ENCODE peak calls at places on chromosome 5, in seven cellular contexts. One of them, this sample, is unnamed.

GRCh38 chr5:79938468-79938867 is 52.6 kb downstream of the MTX3 start:
- DNase-seq in type B pancreatic cell: no peak
- DNase-seq in lower lobe of right lung: no peak
- DNase-seq in CD8-positive, alpha-beta T cell: peak
- DNase-seq in epithelial cell of esophagus: peak
- DNase-seq in cardiac fibroblast: no peak
- DNase-seq in esophagus squamous epithelium: no peak
- DNase-seq in this sample: no peak

GRCh38 chr5:142900926-142901325 is 130.7 kb downstream of the ARHGAP26 start:
- DNase-seq in epithelial cell of esophagus: peak
- DNase-seq in CD8-positive, alpha-beta T cell: no peak
- DNase-seq in esophagus squamous epithelium: no peak
- DNase-seq in type B pancreatic cell: no peak
- DNase-seq in lower lobe of right lung: no peak
- DNase-seq in cardiac fibroblast: peak
- DNase-seq in this sample: peak

GRCh38 chr5:159893020-159893695 is 23.1 kb upstream of the ADRA1B start:
- DNase-seq in esophagus squamous epithelium: no peak
- DNase-seq in CD8-positive, alpha-beta T cell: no peak
- DNase-seq in lower lobe of right lung: no peak
- DNase-seq in type B pancreatic cell: no peak
- DNase-seq in epithelial cell of esophagus: no peak
- DNase-seq in cardiac fibroblast: peak
- DNase-seq in this sample: no peak

GRCh38 chr5:149719666-149720065 is 10.4 kb upstream of the PPARGC1B start:
- DNase-seq in cardiac fibroblast: peak
- DNase-seq in CD8-positive, alpha-beta T cell: no peak
- DNase-seq in epithelial cell of esophagus: peak
- DNase-seq in lower lobe of right lung: no peak
- DNase-seq in type B pancreatic cell: no peak
- DNase-seq in esophagus squamous epithelium: no peak
- DNase-seq in this sample: no peak

GRCh38 chr5:23446436-23446835 is 61.0 kb upstream of the PRDM9 start:
- DNase-seq in epithelial cell of esophagus: peak
- DNase-seq in CD8-positive, alpha-beta T cell: no peak
- DNase-seq in cardiac fibroblast: peak
- DNase-seq in type B pancreatic cell: no peak
- DNase-seq in esophagus squamous epithelium: no peak
- DNase-seq in lower lobe of right lung: no peak
- DNase-seq in this sample: no peak

GRCh38 chr5:83740741-83741140 is 20.1 kb upstream of the HAPLN1 start:
- DNase-seq in cardiac fibroblast: no peak
- DNase-seq in CD8-positive, alpha-beta T cell: no peak
- DNase-seq in epithelial cell of esophagus: no peak
- DNase-seq in type B pancreatic cell: no peak
- DNase-seq in lower lobe of right lung: no peak
- DNase-seq in esophagus squamous epithelium: no peak
- DNase-seq in this sample: no peak

GRCh38 chr5:137344723-137345322 is 154.3 kb downstream of the SPOCK1 start:
- DNase-seq in cardiac fibroblast: peak
- DNase-seq in CD8-positive, alpha-beta T cell: no peak
- DNase-seq in esophagus squamous epithelium: no peak
- DNase-seq in lower lobe of right lung: no peak
- DNase-seq in type B pancreatic cell: no peak
- DNase-seq in epithelial cell of esophagus: peak
- DNase-seq in this sample: peak

GRCh38 chr5:79771387-79771786 is 81.8 kb downstream of the CMYA5 start:
- DNase-seq in type B pancreatic cell: no peak
- DNase-seq in CD8-positive, alpha-beta T cell: no peak
- DNase-seq in esophagus squamous epithelium: no peak
- DNase-seq in cardiac fibroblast: no peak
- DNase-seq in epithelial cell of esophagus: no peak
- DNase-seq in lower lobe of right lung: no peak
- DNase-seq in this sample: peak

GRCh38 chr5:8615142-8615858 is 746.4 kb downstream of the MTRR start:
- DNase-seq in epithelial cell of esophagus: peak
- DNase-seq in cardiac fibroblast: no peak
- DNase-seq in esophagus squamous epithelium: no peak
- DNase-seq in CD8-positive, alpha-beta T cell: no peak
- DNase-seq in lower lobe of right lung: no peak
- DNase-seq in type B pancreatic cell: no peak
- DNase-seq in this sample: no peak

GRCh38 chr5:174187481-174187880 is 142.0 kb downstream of the NSG2 start:
- DNase-seq in cardiac fibroblast: no peak
- DNase-seq in epithelial cell of esophagus: no peak
- DNase-seq in CD8-positive, alpha-beta T cell: no peak
- DNase-seq in esophagus squamous epithelium: no peak
- DNase-seq in lower lobe of right lung: no peak
- DNase-seq in type B pancreatic cell: no peak
- DNase-seq in this sample: no peak

GRCh38 chr5:158351485-158352140 is 492.7 kb upstream of the CLINT1 start:
- DNase-seq in type B pancreatic cell: no peak
- DNase-seq in epithelial cell of esophagus: no peak
- DNase-seq in cardiac fibroblast: no peak
- DNase-seq in lower lobe of right lung: no peak
- DNase-seq in esophagus squamous epithelium: no peak
- DNase-seq in CD8-positive, alpha-beta T cell: no peak
- DNase-seq in this sample: no peak

GRCh38 chr5:65157906-65158603 is 323.7 kb downstream of the ADAMTS6 start:
- DNase-seq in epithelial cell of esophagus: peak
- DNase-seq in cardiac fibroblast: no peak
- DNase-seq in CD8-positive, alpha-beta T cell: no peak
- DNase-seq in type B pancreatic cell: no peak
- DNase-seq in esophagus squamous epithelium: no peak
- DNase-seq in lower lobe of right lung: no peak
- DNase-seq in this sample: no peak

GRCh38 chr5:18244309-18244708 is 610.0 kb downstream of the TAF11L14 start:
- DNase-seq in epithelial cell of esophagus: no peak
- DNase-seq in esophagus squamous epithelium: no peak
- DNase-seq in type B pancreatic cell: no peak
- DNase-seq in cardiac fibroblast: no peak
- DNase-seq in lower lobe of right lung: no peak
- DNase-seq in CD8-positive, alpha-beta T cell: no peak
- DNase-seq in this sample: no peak

GRCh38 chr5:148427370-148428042 is 43.7 kb downstream of the FBXO38 start:
- DNase-seq in lower lobe of right lung: no peak
- DNase-seq in CD8-positive, alpha-beta T cell: no peak
- DNase-seq in type B pancreatic cell: no peak
- DNase-seq in esophagus squamous epithelium: no peak
- DNase-seq in cardiac fibroblast: no peak
- DNase-seq in epithelial cell of esophagus: peak
- DNase-seq in this sample: no peak

GRCh38 chr5:16245249-16245648 is 65.7 kb upstream of the MARCHF11 start:
- DNase-seq in lower lobe of right lung: no peak
- DNase-seq in epithelial cell of esophagus: no peak
- DNase-seq in CD8-positive, alpha-beta T cell: no peak
- DNase-seq in esophagus squamous epithelium: no peak
- DNase-seq in type B pancreatic cell: no peak
- DNase-seq in cardiac fibroblast: no peak
- DNase-seq in this sample: no peak

GRCh38 chr5:62299097-62299496 is 6.9 kb upstream of the KIF2A start:
- DNase-seq in esophagus squamous epithelium: no peak
- DNase-seq in cardiac fibroblast: no peak
- DNase-seq in type B pancreatic cell: no peak
- DNase-seq in CD8-positive, alpha-beta T cell: no peak
- DNase-seq in epithelial cell of esophagus: peak
- DNase-seq in lower lobe of right lung: no peak
- DNase-seq in this sample: no peak

GRCh38 chr5:170538096-170538465 is 34.3 kb downstream of the KCNIP1 start:
- DNase-seq in epithelial cell of esophagus: no peak
- DNase-seq in esophagus squamous epithelium: no peak
- DNase-seq in CD8-positive, alpha-beta T cell: no peak
- DNase-seq in lower lobe of right lung: no peak
- DNase-seq in cardiac fibroblast: no peak
- DNase-seq in type B pancreatic cell: no peak
- DNase-seq in this sample: no peak

GRCh38 chr5:140868721-140869554 is at the start of gene PCDHA11:
- DNase-seq in epithelial cell of esophagus: peak
- DNase-seq in type B pancreatic cell: no peak
- DNase-seq in esophagus squamous epithelium: no peak
- DNase-seq in cardiac fibroblast: no peak
- DNase-seq in lower lobe of right lung: no peak
- DNase-seq in CD8-positive, alpha-beta T cell: no peak
- DNase-seq in this sample: no peak

GRCh38 chr5:60972225-60972624 is 27.2 kb downstream of the NDUFAF2 start:
- DNase-seq in lower lobe of right lung: no peak
- DNase-seq in cardiac fibroblast: no peak
- DNase-seq in epithelial cell of esophagus: peak
- DNase-seq in CD8-positive, alpha-beta T cell: no peak
- DNase-seq in type B pancreatic cell: no peak
- DNase-seq in esophagus squamous epithelium: no peak
- DNase-seq in this sample: no peak

GRCh38 chr5:151234476-151235238 is 10.8 kb upstream of the CCDC69 start:
- DNase-seq in lower lobe of right lung: peak
- DNase-seq in cardiac fibroblast: peak
- DNase-seq in CD8-positive, alpha-beta T cell: peak
- DNase-seq in epithelial cell of esophagus: no peak
- DNase-seq in esophagus squamous epithelium: no peak
- DNase-seq in type B pancreatic cell: no peak
- DNase-seq in this sample: peak

GRCh38 chr5:132718544-132719312 is 18.6 kb downstream of the KIF3A start:
- DNase-seq in esophagus squamous epithelium: no peak
- DNase-seq in epithelial cell of esophagus: no peak
- DNase-seq in CD8-positive, alpha-beta T cell: no peak
- DNase-seq in cardiac fibroblast: no peak
- DNase-seq in type B pancreatic cell: no peak
- DNase-seq in lower lobe of right lung: no peak
- DNase-seq in this sample: no peak

DNA sequence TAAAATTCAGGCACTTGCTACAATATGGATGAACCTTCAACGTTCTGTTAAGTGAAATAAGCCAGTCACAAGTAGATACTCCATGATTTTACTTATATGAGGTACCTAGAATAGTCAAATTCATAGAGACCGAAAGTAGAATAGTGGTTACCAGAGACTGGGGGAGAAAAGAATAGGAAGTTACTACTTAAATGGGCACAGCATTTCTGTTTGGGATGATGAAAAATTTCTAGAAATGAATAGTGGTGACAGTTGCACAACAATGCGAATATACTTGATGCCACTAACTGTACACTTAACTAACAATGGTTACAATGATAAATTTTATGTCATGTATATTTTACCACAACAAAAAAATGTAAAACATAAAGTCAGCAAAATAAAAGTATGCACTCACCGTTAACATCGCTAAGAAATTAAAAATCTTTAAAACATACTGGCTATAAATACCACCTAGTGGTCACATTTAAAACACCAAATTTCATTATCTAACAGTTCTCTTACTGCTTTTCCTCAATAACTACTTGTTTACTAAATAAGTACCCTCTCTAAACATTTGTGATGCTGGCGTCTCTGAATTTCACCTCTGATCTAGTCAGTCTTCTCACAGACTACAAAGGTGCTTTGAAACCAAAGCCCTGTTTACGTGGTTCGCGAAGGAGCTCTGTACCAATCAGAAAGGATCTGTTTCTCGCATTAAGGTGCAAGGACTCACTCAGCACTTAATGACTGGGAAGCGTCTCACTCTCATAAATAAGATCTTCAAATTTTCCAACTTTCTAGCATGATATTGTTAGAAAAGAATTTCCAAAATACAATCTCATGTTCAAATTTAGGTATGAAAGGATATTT is 22.7 kb downstream of the KIF3A start:
- DNase-seq in lower lobe of right lung: no peak
- DNase-seq in cardiac fibroblast: peak
- DNase-seq in esophagus squamous epithelium: no peak
- DNase-seq in epithelial cell of esophagus: peak
- DNase-seq in CD8-positive, alpha-beta T cell: no peak
- DNase-seq in type B pancreatic cell: no peak
- DNase-seq in this sample: no peak
- TF ChIP-seq CTCF in lower lobe of right lung: peak
- TF ChIP-seq CTCF in cardiac fibroblast: peak
- TF ChIP-seq CTCF in esophagus squamous epithelium: no peak
- TF ChIP-seq CTCF in epithelial cell of esophagus: peak
- TF ChIP-seq CTCF in CD8-positive, alpha-beta T cell: peak
- TF ChIP-seq CTCF in type B pancreatic cell: peak
- TF ChIP-seq CTCF in this sample: peak

DNA sequence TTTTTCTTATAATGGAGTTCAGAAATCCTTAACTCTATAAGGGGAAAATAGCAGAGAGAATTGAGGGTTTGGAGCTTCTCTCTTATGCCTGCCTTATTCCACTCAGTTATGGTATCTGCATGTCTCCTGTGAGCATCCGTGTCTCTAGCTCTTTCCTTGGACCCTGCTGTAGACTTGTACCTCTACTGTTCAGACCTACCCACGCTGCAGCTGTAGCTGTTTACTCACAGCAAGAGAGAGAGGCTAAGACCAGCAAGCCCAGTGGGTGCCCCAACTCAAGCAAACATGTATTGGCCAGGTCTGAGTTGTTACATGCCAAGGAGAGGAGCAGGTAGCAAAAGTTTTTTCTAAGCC is 7.1 kb upstream of the PCSK1 start:
- DNase-seq in lower lobe of right lung: no peak
- DNase-seq in type B pancreatic cell: no peak
- DNase-seq in epithelial cell of esophagus: no peak
- DNase-seq in esophagus squamous epithelium: no peak
- DNase-seq in CD8-positive, alpha-beta T cell: no peak
- DNase-seq in cardiac fibroblast: no peak
- DNase-seq in this sample: no peak
- TF ChIP-seq CTCF in lower lobe of right lung: no peak
- TF ChIP-seq CTCF in type B pancreatic cell: no peak
- TF ChIP-seq CTCF in epithelial cell of esophagus: no peak
- TF ChIP-seq CTCF in esophagus squamous epithelium: no peak
- TF ChIP-seq CTCF in CD8-positive, alpha-beta T cell: no peak
- TF ChIP-seq CTCF in cardiac fibroblast: no peak
- TF ChIP-seq CTCF in this sample: no peak

GRCh38 chr5:169003721-169004481 is 297.0 kb downstream of the SLIT3 start:
- DNase-seq in esophagus squamous epithelium: no peak
- DNase-seq in cardiac fibroblast: no peak
- DNase-seq in type B pancreatic cell: no peak
- DNase-seq in epithelial cell of esophagus: no peak
- DNase-seq in lower lobe of right lung: no peak
- DNase-seq in CD8-positive, alpha-beta T cell: no peak
- DNase-seq in this sample: no peak
- TF ChIP-seq CTCF in esophagus squamous epithelium: no peak
- TF ChIP-seq CTCF in cardiac fibroblast: peak
- TF ChIP-seq CTCF in type B pancreatic cell: peak
- TF ChIP-seq CTCF in epithelial cell of esophagus: peak
- TF ChIP-seq CTCF in lower lobe of right lung: no peak
- TF ChIP-seq CTCF in CD8-positive, alpha-beta T cell: no peak
- TF ChIP-seq CTCF in this sample: peak

DNA sequence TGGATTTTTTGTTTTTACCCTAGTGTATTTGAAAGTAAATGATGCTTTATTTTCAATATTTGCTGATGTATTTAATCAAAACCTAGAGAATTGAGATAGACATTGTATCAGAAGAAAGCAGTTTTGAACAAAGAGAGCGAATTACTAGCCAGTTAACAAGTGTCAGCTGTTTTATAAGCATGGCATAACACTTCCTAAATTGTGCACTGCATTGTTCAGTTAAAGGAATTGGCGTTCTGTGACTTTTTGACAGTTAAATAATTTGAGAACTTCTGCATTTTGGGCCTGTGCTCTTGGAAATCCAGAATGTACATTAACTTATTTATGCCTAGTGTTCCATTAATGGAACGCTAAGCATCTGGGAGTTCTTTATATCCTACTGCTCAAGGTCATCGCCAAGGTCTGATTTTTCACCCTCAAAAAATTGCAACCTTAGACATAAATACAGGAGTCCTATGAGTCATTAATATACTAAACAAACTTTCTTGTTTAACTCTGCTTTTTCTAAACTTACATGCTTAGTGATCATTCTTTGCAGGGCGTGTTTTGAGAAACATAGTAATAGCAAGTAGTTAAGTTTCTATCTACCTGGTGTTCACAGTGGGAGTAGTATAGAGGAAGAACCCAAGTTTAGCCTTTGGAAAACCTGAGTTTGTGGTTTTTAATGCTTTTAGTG is 31.1 kb downstream of the RASA1 start:
- DNase-seq in cardiac fibroblast: no peak
- DNase-seq in esophagus squamous epithelium: no peak
- DNase-seq in CD8-positive, alpha-beta T cell: no peak
- DNase-seq in lower lobe of right lung: no peak
- DNase-seq in epithelial cell of esophagus: no peak
- DNase-seq in type B pancreatic cell: no peak
- DNase-seq in this sample: no peak
- TF ChIP-seq CTCF in cardiac fibroblast: no peak
- TF ChIP-seq CTCF in esophagus squamous epithelium: no peak
- TF ChIP-seq CTCF in CD8-positive, alpha-beta T cell: no peak
- TF ChIP-seq CTCF in lower lobe of right lung: no peak
- TF ChIP-seq CTCF in epithelial cell of esophagus: no peak
- TF ChIP-seq CTCF in type B pancreatic cell: no peak
- TF ChIP-seq CTCF in this sample: no peak